ENCODE peak calls at places on chromosomes 16 and 17, in seven cellular contexts. One of them, this sample, is unnamed.

GRCh38 chr17:58325289-58325726 is 3.3 kb downstream of the TSPOAP1 start:
- DNase-seq in psoas muscle: no peak
- DNase-seq in choroid plexus epithelial cell: no peak
- DNase-seq in retinal pigment epithelial cell: no peak
- DNase-seq in Calu3: no peak
- DNase-seq in breast epithelium: no peak
- DNase-seq in epithelial cell of proximal tubule: no peak
- DNase-seq in this sample: peak

GRCh38 chr17:45261577-45262515 is at the start of gene SPATA32:
- DNase-seq in psoas muscle: peak
- DNase-seq in choroid plexus epithelial cell: peak
- DNase-seq in retinal pigment epithelial cell: no peak
- DNase-seq in Calu3: no peak
- DNase-seq in breast epithelium: no peak
- DNase-seq in epithelial cell of proximal tubule: no peak
- DNase-seq in this sample: no peak

GRCh38 chr16:24537474-24538337 is 1.7 kb upstream of the RBBP6 start:
- DNase-seq in psoas muscle: no peak
- DNase-seq in choroid plexus epithelial cell: no peak
- DNase-seq in retinal pigment epithelial cell: no peak
- DNase-seq in Calu3: no peak
- DNase-seq in breast epithelium: no peak
- DNase-seq in epithelial cell of proximal tubule: no peak
- DNase-seq in this sample: no peak

GRCh38 chr17:44307387-44308186 is 814 bp upstream of the RUNDC3A start:
- DNase-seq in psoas muscle: no peak
- DNase-seq in choroid plexus epithelial cell: no peak
- DNase-seq in retinal pigment epithelial cell: no peak
- DNase-seq in Calu3: peak
- DNase-seq in breast epithelium: no peak
- DNase-seq in epithelial cell of proximal tubule: no peak
- DNase-seq in this sample: peak

GRCh38 chr17:83192161-83192788 is 112.9 kb downstream of the METRNL start:
- DNase-seq in psoas muscle: peak
- DNase-seq in choroid plexus epithelial cell: no peak
- DNase-seq in retinal pigment epithelial cell: no peak
- DNase-seq in Calu3: no peak
- DNase-seq in breast epithelium: peak
- DNase-seq in epithelial cell of proximal tubule: no peak
- DNase-seq in this sample: no peak

GRCh38 chr16:1366060-1366711 is 14.5 kb downstream of the GNPTG start:
- DNase-seq in psoas muscle: peak
- DNase-seq in choroid plexus epithelial cell: no peak
- DNase-seq in retinal pigment epithelial cell: no peak
- DNase-seq in Calu3: no peak
- DNase-seq in breast epithelium: no peak
- DNase-seq in epithelial cell of proximal tubule: no peak
- DNase-seq in this sample: no peak

GRCh38 chr16:58236831-58237230 is 38.9 kb upstream of the CSNK2A2 start:
- DNase-seq in psoas muscle: no peak
- DNase-seq in choroid plexus epithelial cell: no peak
- DNase-seq in retinal pigment epithelial cell: no peak
- DNase-seq in Calu3: no peak
- DNase-seq in breast epithelium: no peak
- DNase-seq in epithelial cell of proximal tubule: no peak
- DNase-seq in this sample: no peak

GRCh38 chr16:53504665-53505064 is 1.7 kb upstream of the AKTIP start:
- DNase-seq in psoas muscle: peak
- DNase-seq in choroid plexus epithelial cell: peak
- DNase-seq in retinal pigment epithelial cell: peak
- DNase-seq in Calu3: peak
- DNase-seq in breast epithelium: no peak
- DNase-seq in epithelial cell of proximal tubule: peak
- DNase-seq in this sample: no peak

GRCh38 chr16:88560722-88561484 is 9.3 kb upstream of the ZC3H18 start:
- DNase-seq in psoas muscle: no peak
- DNase-seq in choroid plexus epithelial cell: peak
- DNase-seq in retinal pigment epithelial cell: no peak
- DNase-seq in Calu3: peak
- DNase-seq in breast epithelium: no peak
- DNase-seq in epithelial cell of proximal tubule: no peak
- DNase-seq in this sample: no peak

GRCh38 chr16:50702725-50703124 is 9.3 kb downstream of the NOD2 start:
- DNase-seq in psoas muscle: no peak
- DNase-seq in choroid plexus epithelial cell: no peak
- DNase-seq in retinal pigment epithelial cell: no peak
- DNase-seq in Calu3: no peak
- DNase-seq in breast epithelium: no peak
- DNase-seq in epithelial cell of proximal tubule: no peak
- DNase-seq in this sample: no peak

GRCh38 chr17:73566905-73567782 is 77.1 kb downstream of the SDK2 start:
- DNase-seq in psoas muscle: no peak
- DNase-seq in choroid plexus epithelial cell: no peak
- DNase-seq in retinal pigment epithelial cell: no peak
- DNase-seq in Calu3: no peak
- DNase-seq in breast epithelium: no peak
- DNase-seq in epithelial cell of proximal tubule: no peak
- DNase-seq in this sample: no peak

GRCh38 chr16:57300387-57301125 is 16.1 kb upstream of the PLLP start:
- DNase-seq in psoas muscle: peak
- DNase-seq in choroid plexus epithelial cell: peak
- DNase-seq in retinal pigment epithelial cell: peak
- DNase-seq in Calu3: peak
- DNase-seq in breast epithelium: peak
- DNase-seq in epithelial cell of proximal tubule: peak
- DNase-seq in this sample: peak

GRCh38 chr16:84334058-84334457 is 34.3 kb upstream of the ATP2C2 start:
- DNase-seq in psoas muscle: peak
- DNase-seq in choroid plexus epithelial cell: no peak
- DNase-seq in retinal pigment epithelial cell: no peak
- DNase-seq in Calu3: no peak
- DNase-seq in breast epithelium: no peak
- DNase-seq in epithelial cell of proximal tubule: no peak
- DNase-seq in this sample: no peak

GRCh38 chr16:80599466-80599865 is 58.7 kb downstream of the DYNLRB2 start:
- DNase-seq in psoas muscle: no peak
- DNase-seq in choroid plexus epithelial cell: peak
- DNase-seq in retinal pigment epithelial cell: no peak
- DNase-seq in Calu3: no peak
- DNase-seq in breast epithelium: no peak
- DNase-seq in epithelial cell of proximal tubule: no peak
- DNase-seq in this sample: no peak

GRCh38 chr16:10753670-10754069 is 10.0 kb downstream of the NUBP1 start:
- DNase-seq in psoas muscle: no peak
- DNase-seq in choroid plexus epithelial cell: no peak
- DNase-seq in retinal pigment epithelial cell: no peak
- DNase-seq in Calu3: no peak
- DNase-seq in breast epithelium: no peak
- DNase-seq in epithelial cell of proximal tubule: no peak
- DNase-seq in this sample: no peak

GRCh38 chr17:40433551-40434384 is 9.5 kb upstream of the IGFBP4 start:
- DNase-seq in psoas muscle: no peak
- DNase-seq in choroid plexus epithelial cell: peak
- DNase-seq in retinal pigment epithelial cell: no peak
- DNase-seq in Calu3: peak
- DNase-seq in breast epithelium: peak
- DNase-seq in epithelial cell of proximal tubule: no peak
- DNase-seq in this sample: no peak

GRCh38 chr16:51430716-51431369 is 279.8 kb upstream of the SALL1 start:
- DNase-seq in psoas muscle: no peak
- DNase-seq in choroid plexus epithelial cell: no peak
- DNase-seq in retinal pigment epithelial cell: no peak
- DNase-seq in Calu3: no peak
- DNase-seq in breast epithelium: no peak
- DNase-seq in epithelial cell of proximal tubule: no peak
- DNase-seq in this sample: no peak

GRCh38 chr17:4879591-4879990 is 19.7 kb upstream of the C17orf107 start:
- DNase-seq in psoas muscle: peak
- DNase-seq in choroid plexus epithelial cell: no peak
- DNase-seq in retinal pigment epithelial cell: no peak
- DNase-seq in Calu3: no peak
- DNase-seq in breast epithelium: no peak
- DNase-seq in epithelial cell of proximal tubule: no peak
- DNase-seq in this sample: no peak

GRCh38 chr16:4403133-4403949 is 13.1 kb downstream of the CORO7 start:
- DNase-seq in psoas muscle: no peak
- DNase-seq in choroid plexus epithelial cell: no peak
- DNase-seq in retinal pigment epithelial cell: no peak
- DNase-seq in Calu3: no peak
- DNase-seq in breast epithelium: no peak
- DNase-seq in epithelial cell of proximal tubule: no peak
- DNase-seq in this sample: no peak

GRCh38 chr16:4404967-4405696 is 11.3 kb downstream of the CORO7 start:
- DNase-seq in psoas muscle: no peak
- DNase-seq in choroid plexus epithelial cell: no peak
- DNase-seq in retinal pigment epithelial cell: no peak
- DNase-seq in Calu3: no peak
- DNase-seq in breast epithelium: no peak
- DNase-seq in epithelial cell of proximal tubule: no peak
- DNase-seq in this sample: no peak

GRCh38 chr16:4401510-4401909 is 14.9 kb downstream of the CORO7 start:
- DNase-seq in psoas muscle: no peak
- DNase-seq in choroid plexus epithelial cell: no peak
- DNase-seq in retinal pigment epithelial cell: no peak
- DNase-seq in Calu3: no peak
- DNase-seq in breast epithelium: no peak
- DNase-seq in epithelial cell of proximal tubule: no peak
- DNase-seq in this sample: no peak

GRCh38 chr16:4402439-4403132 is 13.8 kb downstream of the CORO7 start:
- DNase-seq in psoas muscle: peak
- DNase-seq in choroid plexus epithelial cell: peak
- DNase-seq in retinal pigment epithelial cell: no peak
- DNase-seq in Calu3: peak
- DNase-seq in breast epithelium: peak
- DNase-seq in epithelial cell of proximal tubule: no peak
- DNase-seq in this sample: peak

DNA sequence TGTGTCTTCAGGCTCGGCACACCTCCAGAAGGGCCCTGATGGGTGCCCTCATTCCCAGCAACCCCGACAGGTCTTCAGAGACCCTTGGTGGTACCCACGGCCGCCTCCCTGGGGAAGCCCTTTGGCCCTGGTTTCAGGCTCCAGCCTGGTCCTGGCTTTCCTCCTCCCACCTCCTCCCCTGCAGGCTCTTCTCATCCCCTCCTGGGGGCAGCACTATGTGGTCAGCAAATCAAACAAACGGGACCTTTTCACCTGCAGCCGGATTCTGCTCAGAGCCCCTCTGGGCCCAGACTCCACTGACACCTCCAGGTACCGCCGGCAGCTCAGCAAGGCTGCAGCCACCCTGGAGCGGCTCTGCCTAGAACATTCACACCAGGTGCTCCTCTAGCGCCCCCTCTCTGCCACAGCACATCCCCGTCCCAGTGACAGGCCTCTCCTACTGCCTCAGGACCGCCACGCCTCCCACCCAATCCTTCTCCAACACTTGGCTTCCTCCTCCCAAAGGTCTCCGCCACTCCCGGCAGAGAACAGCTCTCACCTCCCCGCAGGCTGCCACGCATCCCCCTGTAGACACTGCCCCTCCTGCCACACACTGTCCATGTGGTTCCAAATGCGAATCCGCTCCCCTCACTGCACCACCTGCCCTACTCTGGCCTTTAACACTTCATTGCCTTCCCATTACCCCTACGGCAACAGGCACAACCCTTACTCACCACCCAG is 12.0 kb downstream of the CORO7 start:
- DNase-seq in psoas muscle: peak
- DNase-seq in choroid plexus epithelial cell: peak
- DNase-seq in retinal pigment epithelial cell: no peak
- DNase-seq in Calu3: peak
- DNase-seq in breast epithelium: no peak
- DNase-seq in epithelial cell of proximal tubule: no peak
- DNase-seq in this sample: no peak
- TF ChIP-seq CTCF in psoas muscle: peak
- TF ChIP-seq CTCF in choroid plexus epithelial cell: peak
- TF ChIP-seq CTCF in retinal pigment epithelial cell: peak
- TF ChIP-seq CTCF in Calu3: peak
- TF ChIP-seq CTCF in breast epithelium: peak
- TF ChIP-seq CTCF in epithelial cell of proximal tubule: peak
- TF ChIP-seq CTCF in this sample: peak

DNA sequence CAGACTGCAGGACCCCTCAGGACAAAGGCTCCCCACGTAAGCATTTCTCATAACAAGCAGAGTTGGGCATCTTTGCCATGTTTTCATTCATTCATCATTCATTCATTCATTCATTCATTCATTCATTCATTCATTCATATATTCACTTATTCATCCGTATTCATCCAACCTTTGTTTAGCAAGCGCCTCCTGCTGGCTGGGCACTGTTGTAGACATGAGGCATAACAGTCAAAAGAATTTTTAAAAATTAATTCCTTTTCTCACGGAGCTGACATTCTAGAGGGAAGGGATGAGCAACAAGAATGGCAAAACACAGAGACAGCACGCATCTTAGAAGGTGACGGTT is 351.7 kb upstream of the TNRC6C start:
- DNase-seq in psoas muscle: no peak
- DNase-seq in choroid plexus epithelial cell: no peak
- DNase-seq in retinal pigment epithelial cell: no peak
- DNase-seq in Calu3: no peak
- DNase-seq in breast epithelium: no peak
- DNase-seq in epithelial cell of proximal tubule: no peak
- DNase-seq in this sample: no peak
- TF ChIP-seq CTCF in psoas muscle: no peak
- TF ChIP-seq CTCF in choroid plexus epithelial cell: peak
- TF ChIP-seq CTCF in retinal pigment epithelial cell: peak
- TF ChIP-seq CTCF in Calu3: no peak
- TF ChIP-seq CTCF in breast epithelium: no peak
- TF ChIP-seq CTCF in epithelial cell of proximal tubule: peak
- TF ChIP-seq CTCF in this sample: peak

DNA sequence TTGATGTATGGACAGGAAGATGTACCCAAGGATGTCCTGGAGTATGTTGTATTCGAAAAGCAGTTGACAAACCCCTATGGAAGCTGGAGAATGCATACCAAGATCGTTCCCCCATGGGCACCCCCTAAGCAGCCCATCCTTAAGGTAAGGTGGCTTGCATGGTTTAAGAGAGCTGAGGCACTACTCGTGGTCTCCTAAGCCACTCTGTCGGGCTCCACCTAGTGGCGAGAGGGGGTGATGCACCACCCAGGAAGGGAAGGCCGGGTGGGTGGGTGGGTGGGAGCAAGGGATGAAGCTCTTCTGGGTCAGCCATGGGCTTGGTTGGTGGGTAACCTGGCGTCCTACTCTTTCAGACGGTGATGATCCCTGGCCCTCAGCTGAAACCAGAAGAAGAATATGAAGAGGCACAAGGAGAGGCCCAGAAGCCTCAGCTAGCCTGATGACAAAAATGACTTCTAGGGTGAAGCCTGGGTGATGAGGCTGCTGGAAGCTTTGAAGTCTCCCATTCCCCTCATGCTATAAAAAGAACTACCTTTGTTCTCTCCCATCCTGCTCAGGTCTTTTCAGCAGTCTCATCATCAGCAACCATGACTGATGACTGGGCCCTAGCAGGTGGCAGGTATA is 21.5 kb downstream of the GPR179 start:
- DNase-seq in psoas muscle: peak
- DNase-seq in choroid plexus epithelial cell: peak
- DNase-seq in retinal pigment epithelial cell: no peak
- DNase-seq in Calu3: peak
- DNase-seq in breast epithelium: no peak
- DNase-seq in epithelial cell of proximal tubule: no peak
- DNase-seq in this sample: peak
- TF ChIP-seq CTCF in psoas muscle: peak
- TF ChIP-seq CTCF in choroid plexus epithelial cell: peak
- TF ChIP-seq CTCF in retinal pigment epithelial cell: peak
- TF ChIP-seq CTCF in Calu3: peak
- TF ChIP-seq CTCF in breast epithelium: peak
- TF ChIP-seq CTCF in epithelial cell of proximal tubule: peak
- TF ChIP-seq CTCF in this sample: peak

GRCh38 chr16:9380221-9380620 is 288.8 kb downstream of the HAPSTR1 start:
- DNase-seq in psoas muscle: no peak
- DNase-seq in choroid plexus epithelial cell: no peak
- DNase-seq in retinal pigment epithelial cell: no peak
- DNase-seq in Calu3: no peak
- DNase-seq in breast epithelium: no peak
- DNase-seq in epithelial cell of proximal tubule: no peak
- DNase-seq in this sample: no peak
- TF ChIP-seq CTCF in psoas muscle: no peak
- TF ChIP-seq CTCF in choroid plexus epithelial cell: no peak
- TF ChIP-seq CTCF in retinal pigment epithelial cell: no peak
- TF ChIP-seq CTCF in Calu3: no peak
- TF ChIP-seq CTCF in breast epithelium: no peak
- TF ChIP-seq CTCF in epithelial cell of proximal tubule: no peak
- TF ChIP-seq CTCF in this sample: no peak

This sample was measured in D721Med.